ENCODE peak calls at places on chromosome 10, in four cellular contexts. X is K562, O is HepG2, D is GM12878. R is an unnamed sample.
A peak's percentile ranks its signal among the peaks of the same experiment; 100 is the strongest.

GRCh38 chr10:117178190-117178589 is 19.1 kb upstream of the KCNK18 start:
- DNase-seq in X (no peak), O (no peak), D (no peak), R (no peak)

GRCh38 chr10:47409171-47409865 is 25.2 kb upstream of the ZNF488 start:
- DNase-seq in X (no peak), O (no peak), D (no peak), R (no peak)

GRCh38 chr10:110512461-110513187 is 14.9 kb downstream of the DUSP5 start:
- DNase-seq in X (no peak), O (no peak), D (no peak), R (no peak)

GRCh38 chr10:59563506-59563905 is 146.1 kb downstream of the SLC16A9 start:
- DNase-seq in X (no peak), O (no peak), D (no peak), R (no peak)

GRCh38 chr10:51766423-51767145 is 67.2 kb upstream of the CSTF2T start:
- DNase-seq in X (no peak), O (no peak), D (no peak), R (no peak)

GRCh38 chr10:119667562-119668328 is 16.6 kb downstream of the BAG3 start:
- DNase-seq in X (no peak), O (peak; percentile 68), D (no peak), R (peak; percentile 53)

GRCh38 chr10:129169115-129169514 is 297.9 kb upstream of the MGMT start:
- DNase-seq in X (no peak), O (no peak), D (no peak), R (no peak)

GRCh38 chr10:84424731-84425165 is 96.4 kb downstream of the CCSER2 start:
- DNase-seq in X (no peak), O (peak; percentile 54), D (peak; percentile 2), R (peak; percentile 7)

GRCh38 chr10:128417776-128418175 is 291.6 kb upstream of the MKI67 start:
- DNase-seq in X (no peak), O (no peak), D (no peak), R (no peak)

GRCh38 chr10:106189254-106189653 is 975.3 kb downstream of the SORCS1 start:
- DNase-seq in X (no peak), O (peak; percentile 5), D (no peak), R (peak; percentile 40)

GRCh38 chr10:43043773-43044394 is 33.0 kb upstream of the RET start:
- DNase-seq in X (no peak), O (no peak), D (no peak), R (no peak)

GRCh38 chr10:19968745-19969144 is 152.5 kb downstream of the PLXDC2 start:
- DNase-seq in X (no peak), O (no peak), D (no peak), R (no peak)

GRCh38 chr10:33126118-33126517 is 168.1 kb upstream of the ITGB1 start:
- DNase-seq in X (no peak), O (no peak), D (no peak), R (no peak)

GRCh38 chr10:91694170-91694794 is 61.4 kb upstream of the PPP1R3C start:
- DNase-seq in X (peak; percentile 47), O (peak; percentile 38), D (no peak), R (peak; percentile 55)

GRCh38 chr10:97408496-97408992 is 7.4 kb upstream of the RRP12 start:
- DNase-seq in X (no peak), O (peak; percentile 73), D (no peak), R (no peak)

GRCh38 chr10:63738410-63738809 is 217.2 kb downstream of the REEP3 start:
- DNase-seq in X (no peak), O (peak; percentile 91), D (no peak), R (no peak)

GRCh38 chr10:48502791-48503190 is 102.1 kb downstream of the ARHGAP22 start:
- DNase-seq in X (no peak), O (no peak), D (no peak), R (no peak)

GRCh38 chr10:61822781-61823230 is 78.7 kb upstream of the ARID5B start:
- DNase-seq in X (peak; percentile 69), O (no peak), D (no peak), R (no peak)

GRCh38 chr10:218753-219152 is 83.5 kb downstream of the ZMYND11 start:
- DNase-seq in X (no peak), O (no peak), D (no peak), R (no peak)

GRCh38 chr10:89153086-89153485 is 54.0 kb downstream of the CH25H start:
- DNase-seq in X (no peak), O (no peak), D (no peak), R (no peak)

GRCh38 chr10:60578217-60578616 is 188.5 kb upstream of the ANK3 start:
- DNase-seq in X (no peak), O (no peak), D (no peak), R (no peak)

DNA sequence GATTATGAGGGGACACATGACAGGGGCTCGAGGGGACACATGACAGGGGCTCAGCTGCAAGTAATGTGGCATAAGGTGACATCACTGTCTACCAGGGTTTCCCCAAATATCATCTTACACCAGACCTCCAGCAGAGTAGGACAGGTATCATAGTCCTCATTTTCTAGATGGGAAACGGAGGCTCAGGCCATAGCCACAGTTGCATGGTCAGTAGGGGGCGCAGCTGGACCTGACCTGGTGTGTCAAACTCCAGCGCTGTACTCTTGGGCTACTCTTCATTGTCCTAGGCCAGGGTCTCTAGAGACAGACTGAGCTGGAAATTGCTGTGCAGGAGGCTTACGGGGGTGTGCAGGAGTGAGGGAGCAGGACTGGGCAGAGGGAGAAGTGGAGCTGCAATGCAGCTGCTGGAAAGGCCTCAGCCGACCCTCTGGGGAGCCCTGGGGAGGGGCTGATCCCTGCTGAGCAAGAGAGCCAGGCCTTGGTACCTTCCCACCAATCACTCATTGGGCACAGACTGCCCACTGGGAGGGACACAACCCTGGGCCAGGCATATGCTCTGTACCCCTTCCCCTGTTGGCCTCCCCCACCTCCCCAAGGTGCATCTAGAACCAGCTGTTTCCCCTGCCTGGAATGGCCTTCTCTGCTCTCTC is 89.9 kb downstream of the CDH23 start:
- DNase-seq in X (peak; percentile 72), O (peak; percentile 26), D (no peak), R (peak; percentile 69)
- TF ChIP-seq FOXK2 in X (no peak), O (no peak), D (no peak), R (no peak)

GRCh38 chr10:86715156-86715795 is 41.1 kb upstream of the BMPR1A start:
- DNase-seq in X (no peak), O (no peak), D (no peak), R (no peak)
- TF ChIP-seq FOXK2 in X (no peak), O (no peak), D (no peak), R (no peak)

GRCh38 chr10:4670737-4671136 is 155.3 kb upstream of the AKR1E2 start:
- DNase-seq in X (no peak), O (no peak), D (no peak), R (no peak)
- TF ChIP-seq FOXK2 in X (no peak), O (no peak), D (no peak), R (no peak)

GRCh38 chr10:79069325-79070090 is 742 bp downstream of the ZMIZ1 start:
- DNase-seq in X (peak; percentile 79), O (no peak), D (no peak), R (peak; percentile 53)
- TF ChIP-seq FOXK2 in X (no peak), O (no peak), D (no peak), R (no peak)

DNA sequence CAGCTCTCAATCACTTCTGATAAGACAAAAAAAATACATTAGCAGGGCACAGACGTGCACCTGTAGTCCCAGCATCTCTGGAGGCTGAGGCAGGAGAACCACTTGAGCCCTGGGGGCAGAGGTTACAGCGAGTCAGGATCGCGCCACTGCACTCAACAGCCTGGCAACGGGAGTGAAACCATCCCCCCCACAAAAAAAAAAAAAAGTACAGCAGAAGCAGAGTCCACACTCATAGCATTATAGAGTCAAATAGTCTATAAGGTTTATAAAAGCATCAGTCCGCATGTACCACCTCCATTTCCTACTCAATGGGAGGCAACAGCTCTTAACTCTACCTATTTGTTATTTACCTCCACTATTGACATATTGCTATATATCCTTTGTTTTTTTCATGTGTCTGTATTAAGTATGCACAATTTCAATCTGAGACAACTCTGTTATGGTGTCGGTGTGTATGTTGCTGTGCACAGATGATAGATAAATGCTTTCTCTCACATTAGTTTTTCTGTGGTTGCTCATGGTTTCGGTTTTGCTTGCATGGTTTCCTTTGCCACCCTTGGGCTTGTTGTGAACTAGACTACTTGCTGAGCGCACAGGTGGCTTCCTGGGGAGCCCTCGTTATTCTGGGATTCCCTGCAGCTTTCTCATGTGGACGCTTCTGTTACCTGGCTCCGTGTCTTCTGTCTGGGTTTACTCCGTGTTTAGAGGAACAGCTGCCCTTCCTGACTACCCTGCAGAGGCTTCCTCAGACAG is 40.4 kb downstream of the PROSER2 start:
- DNase-seq in X (no peak), O (no peak), D (peak; percentile 76), R (no peak)
- TF ChIP-seq FOXK2 in X (no peak), O (no peak), D (no peak), R (no peak)

DNA sequence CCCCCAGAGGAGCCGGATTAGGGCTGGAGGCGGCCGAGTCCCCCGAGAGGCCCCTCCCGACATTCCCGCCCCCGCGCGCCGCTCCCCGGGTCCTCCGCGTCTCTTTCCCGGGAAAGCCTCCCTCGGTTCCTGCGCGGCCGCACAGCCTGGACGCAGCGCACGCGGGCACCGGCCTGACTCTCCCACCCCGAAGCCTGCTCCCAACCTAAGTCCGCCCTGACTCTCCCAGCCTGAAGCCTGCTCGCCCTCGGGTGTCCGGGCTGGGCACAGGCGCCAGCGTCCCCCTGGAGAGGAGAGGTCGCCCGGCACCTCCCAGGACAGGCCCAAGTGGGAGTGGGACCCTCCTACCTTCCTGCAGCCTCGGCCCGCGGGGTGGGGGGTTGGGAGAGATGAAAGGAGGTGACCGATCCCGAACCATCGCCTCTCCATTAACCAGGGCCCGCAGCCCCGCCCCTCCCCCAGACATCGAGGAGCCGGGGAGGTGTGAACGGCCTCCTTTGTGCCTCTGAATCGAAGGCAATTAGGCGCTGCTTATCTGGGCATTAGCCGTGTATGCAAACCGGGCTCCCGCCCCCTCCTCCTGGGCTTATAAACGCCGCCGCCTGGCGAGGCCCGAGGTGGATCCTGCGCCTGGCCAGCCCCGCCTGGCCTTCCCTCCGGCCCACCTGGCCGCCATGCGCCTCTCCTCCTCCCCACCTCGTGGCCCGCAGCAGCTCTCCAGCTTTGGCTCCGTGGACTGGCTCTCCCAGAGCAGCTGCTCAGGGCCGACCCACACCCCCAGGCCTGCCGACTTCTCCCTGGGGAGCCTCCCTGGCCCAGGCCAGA is at the start of gene VENTX:
- DNase-seq in X (no peak), O (no peak), D (no peak), R (no peak)
- TF ChIP-seq FOXK2 in X (no peak), O (no peak), D (no peak), R (no peak)

GRCh38 chr10:124626759-124627380 is 117.3 kb downstream of the FAM53B start:
- DNase-seq in X (no peak), O (no peak), D (peak; percentile 38), R (no peak)
- TF ChIP-seq FOXK2 in X (no peak), O (no peak), D (no peak), R (no peak)

GRCh38 chr10:112532053-112532658 is 85.1 kb downstream of the VTI1A start:
- DNase-seq in X (no peak), O (no peak), D (peak; percentile 71), R (no peak)
- TF ChIP-seq FOXK2 in X (no peak), O (no peak), D (no peak), R (no peak)

R was measured in HEK293T.